ENCODE peak calls at places on chromosome 4, in four cellular contexts. One of them, this sample, is unnamed.

GRCh38 chr4:15729910-15730533 is 27.2 kb downstream of the BST1 start:
- DNase-seq in SK-N-SH: peak; percentile 66
- DNase-seq in K562: peak; percentile 59
- DNase-seq in GM12878: peak; percentile 2
- DNase-seq in this sample: no peak

GRCh38 chr4:77434299-77435092 is 171.1 kb upstream of the CXCL13 start:
- DNase-seq in K562: no peak
- DNase-seq in GM12878: no peak
- DNase-seq in SK-N-SH: no peak
- DNase-seq in this sample: no peak

GRCh38 chr4:40140206-40140605 is 56.6 kb upstream of the RHOH start:
- DNase-seq in GM12878: no peak
- DNase-seq in K562: no peak
- DNase-seq in SK-N-SH: peak; percentile 38
- DNase-seq in this sample: no peak

GRCh38 chr4:153488006-153488718 is 22.0 kb downstream of the TMEM131L start:
- DNase-seq in K562: no peak
- DNase-seq in GM12878: peak; percentile 94
- DNase-seq in SK-N-SH: no peak
- DNase-seq in this sample: no peak

GRCh38 chr4:3525532-3526430 is 6.4 kb downstream of the LRPAP1 start:
- DNase-seq in SK-N-SH: no peak
- DNase-seq in K562: no peak
- DNase-seq in GM12878: no peak
- DNase-seq in this sample: peak; percentile 11

GRCh38 chr4:54330896-54331295 is 101.8 kb downstream of the PDGFRA start:
- DNase-seq in K562: no peak
- DNase-seq in SK-N-SH: no peak
- DNase-seq in GM12878: no peak
- DNase-seq in this sample: no peak

GRCh38 chr4:8646296-8647093 is 53.9 kb downstream of the CPZ start:
- DNase-seq in SK-N-SH: no peak
- DNase-seq in GM12878: no peak
- DNase-seq in K562: no peak
- DNase-seq in this sample: no peak

GRCh38 chr4:125317526-125317880 is 2.7 kb downstream of the FAT4 start:
- DNase-seq in SK-N-SH: peak; percentile 57
- DNase-seq in K562: no peak
- DNase-seq in GM12878: no peak
- DNase-seq in this sample: peak; percentile 68

GRCh38 chr4:65580551-65580950 is 89.7 kb downstream of the EPHA5 start:
- DNase-seq in SK-N-SH: no peak
- DNase-seq in K562: no peak
- DNase-seq in GM12878: no peak
- DNase-seq in this sample: no peak

GRCh38 chr4:173509031-173510001 is 20.7 kb downstream of the HAND2 start:
- DNase-seq in GM12878: no peak
- DNase-seq in SK-N-SH: peak; percentile 58
- DNase-seq in K562: no peak
- DNase-seq in this sample: no peak

GRCh38 chr4:6929735-6930464 is 20.3 kb downstream of the TBC1D14 start:
- DNase-seq in SK-N-SH: no peak
- DNase-seq in GM12878: no peak
- DNase-seq in K562: no peak
- DNase-seq in this sample: no peak

GRCh38 chr4:166846939-166847338 is 387.4 kb downstream of the SPOCK3 start:
- DNase-seq in K562: no peak
- DNase-seq in GM12878: no peak
- DNase-seq in SK-N-SH: no peak
- DNase-seq in this sample: no peak

GRCh38 chr4:8515316-8516060 is 64.7 kb upstream of the GPR78 start:
- DNase-seq in K562: no peak
- DNase-seq in SK-N-SH: no peak
- DNase-seq in GM12878: no peak
- DNase-seq in this sample: no peak

GRCh38 chr4:155433636-155434360 is 57.0 kb upstream of the MAP9 start:
- DNase-seq in GM12878: no peak
- DNase-seq in K562: no peak
- DNase-seq in SK-N-SH: no peak
- DNase-seq in this sample: no peak

GRCh38 chr4:23135792-23136645 is 443.3 kb downstream of the GBA3 start:
- DNase-seq in SK-N-SH: peak; percentile 24
- DNase-seq in K562: peak; percentile 55
- DNase-seq in GM12878: no peak
- DNase-seq in this sample: no peak

GRCh38 chr4:183936047-183936446 is 30.9 kb downstream of the STOX2 start:
- DNase-seq in GM12878: no peak
- DNase-seq in K562: no peak
- DNase-seq in SK-N-SH: no peak
- DNase-seq in this sample: no peak

GRCh38 chr4:85883180-85883579 is 408.2 kb downstream of the ARHGAP24 start:
- DNase-seq in K562: no peak
- DNase-seq in SK-N-SH: no peak
- DNase-seq in GM12878: no peak
- DNase-seq in this sample: no peak

GRCh38 chr4:77636902-77637301 is 31.3 kb downstream of the CXCL13 start:
- DNase-seq in K562: no peak
- DNase-seq in GM12878: no peak
- DNase-seq in SK-N-SH: no peak
- DNase-seq in this sample: no peak

GRCh38 chr4:128974203-128974602 is 119.1 kb downstream of the SCLT1 start:
- DNase-seq in SK-N-SH: peak; percentile 44
- DNase-seq in GM12878: no peak
- DNase-seq in K562: no peak
- DNase-seq in this sample: no peak

GRCh38 chr4:41750158-41750623 is 1.7 kb upstream of the PHOX2B start:
- DNase-seq in GM12878: no peak
- DNase-seq in SK-N-SH: no peak
- DNase-seq in K562: no peak
- DNase-seq in this sample: peak; percentile 19

GRCh38 chr4:156892695-156893211 is 78.8 kb downstream of the PDGFC start:
- DNase-seq in K562: no peak
- DNase-seq in SK-N-SH: no peak
- DNase-seq in GM12878: no peak
- DNase-seq in this sample: no peak

GRCh38 chr4:68466751-68467150 is 19.5 kb downstream of the TMPRSS11E start:
- DNase-seq in GM12878: no peak
- DNase-seq in SK-N-SH: no peak
- DNase-seq in K562: no peak
- DNase-seq in this sample: no peak

GRCh38 chr4:165464813-165465381 is 86.1 kb downstream of the CPE start:
- DNase-seq in GM12878: no peak
- DNase-seq in K562: peak; percentile 62
- DNase-seq in SK-N-SH: peak; percentile 54
- DNase-seq in this sample: no peak

GRCh38 chr4:159363376-159363775 is 260.5 kb downstream of the RAPGEF2 start:
- DNase-seq in GM12878: no peak
- DNase-seq in K562: no peak
- DNase-seq in SK-N-SH: no peak
- DNase-seq in this sample: no peak
- TF ChIP-seq USF1 in GM12878: no peak
- TF ChIP-seq USF1 in K562: no peak
- TF ChIP-seq USF1 in SK-N-SH: no peak
- TF ChIP-seq USF1 in this sample: no peak

GRCh38 chr4:168558587-168558986 is 61.7 kb downstream of the PALLD start:
- DNase-seq in GM12878: no peak
- DNase-seq in K562: no peak
- DNase-seq in SK-N-SH: no peak
- DNase-seq in this sample: no peak

GRCh38 chr4:168560835-168561210 is 64.0 kb downstream of the PALLD start:
- DNase-seq in SK-N-SH: no peak
- DNase-seq in K562: no peak
- DNase-seq in GM12878: no peak
- DNase-seq in this sample: no peak

GRCh38 chr4:168560184-168560834 is 63.5 kb downstream of the PALLD start:
- DNase-seq in GM12878: no peak
- DNase-seq in SK-N-SH: no peak
- DNase-seq in K562: no peak
- DNase-seq in this sample: no peak

GRCh38 chr4:168564024-168564423 is 67.2 kb downstream of the PALLD start:
- DNase-seq in GM12878: no peak
- DNase-seq in SK-N-SH: no peak
- DNase-seq in K562: no peak
- DNase-seq in this sample: no peak

DNA sequence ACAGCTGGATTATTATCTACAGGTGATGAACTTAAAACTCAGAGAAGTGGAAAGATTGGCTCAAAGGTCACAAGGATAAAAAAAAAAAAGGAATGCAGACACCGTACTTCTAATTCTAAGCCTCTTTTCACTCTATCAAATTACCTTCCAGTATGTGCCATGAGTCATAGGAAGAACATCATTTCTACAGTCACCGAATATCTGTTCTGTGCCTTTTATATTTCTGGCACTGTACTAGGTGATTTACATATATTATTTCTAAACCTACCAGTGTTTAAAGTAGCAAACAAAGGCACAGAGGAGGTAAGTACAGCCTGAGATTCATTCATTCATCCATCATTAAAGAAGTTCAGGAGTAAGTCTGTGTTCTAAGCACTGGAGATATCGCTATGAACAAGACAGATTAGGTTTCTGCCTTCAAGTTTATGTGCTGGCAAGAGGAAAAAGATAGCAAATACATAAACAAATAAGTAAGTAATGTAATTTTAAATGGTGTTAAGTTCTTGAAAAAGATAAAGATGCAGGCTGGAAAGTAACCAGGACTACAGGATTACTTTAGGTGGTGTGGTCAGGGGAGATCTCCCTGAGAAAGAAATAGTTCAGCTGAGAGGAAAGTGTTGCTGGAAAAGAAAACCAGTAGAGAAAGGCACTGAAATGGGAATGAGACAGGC is 65.3 kb downstream of the PALLD start:
- DNase-seq in K562: no peak
- DNase-seq in GM12878: no peak
- DNase-seq in SK-N-SH: no peak
- DNase-seq in this sample: no peak
- TF ChIP-seq USF1 in K562: no peak
- TF ChIP-seq USF1 in GM12878: no peak
- TF ChIP-seq USF1 in SK-N-SH: no peak
- TF ChIP-seq USF1 in this sample: no peak

GRCh38 chr4:38495481-38495880 is 168.5 kb upstream of the KLF3 start:
- DNase-seq in SK-N-SH: no peak
- DNase-seq in K562: no peak
- DNase-seq in GM12878: no peak
- DNase-seq in this sample: peak; percentile 31
- TF ChIP-seq USF1 in SK-N-SH: no peak
- TF ChIP-seq USF1 in K562: no peak
- TF ChIP-seq USF1 in GM12878: no peak
- TF ChIP-seq USF1 in this sample: no peak

GRCh38 chr4:138666366-138666765 is 349.2 kb upstream of the NOCT start:
- DNase-seq in SK-N-SH: no peak
- DNase-seq in GM12878: no peak
- DNase-seq in K562: no peak
- DNase-seq in this sample: no peak
- TF ChIP-seq USF1 in SK-N-SH: no peak
- TF ChIP-seq USF1 in GM12878: no peak
- TF ChIP-seq USF1 in K562: no peak
- TF ChIP-seq USF1 in this sample: no peak

GRCh38 chr4:150782921-150783320 is 201.0 kb downstream of the MAB21L2 start:
- DNase-seq in K562: no peak
- DNase-seq in SK-N-SH: no peak
- DNase-seq in GM12878: no peak
- DNase-seq in this sample: no peak
- TF ChIP-seq USF1 in K562: no peak
- TF ChIP-seq USF1 in SK-N-SH: no peak
- TF ChIP-seq USF1 in GM12878: no peak
- TF ChIP-seq USF1 in this sample: no peak

GRCh38 chr4:118173126-118173525 is 138.8 kb downstream of the NDST3 start:
- DNase-seq in K562: no peak
- DNase-seq in GM12878: no peak
- DNase-seq in SK-N-SH: no peak
- DNase-seq in this sample: no peak
- TF ChIP-seq USF1 in K562: no peak
- TF ChIP-seq USF1 in GM12878: no peak
- TF ChIP-seq USF1 in SK-N-SH: no peak
- TF ChIP-seq USF1 in this sample: no peak